ENCODE peak calls at places on chromosomes 6 and 20, in five cellular contexts. B, Y, G, J and Z are unnamed samples.
A peak's percentile ranks its signal among the peaks of the same experiment; 100 is the strongest.

GRCh38 chr20:61354501-61354900 is 102.4 kb downstream of the CDH4 start:
- DNase-seq in Y (no peak), B (no peak), J (no peak), G (no peak), Z (no peak)

GRCh38 chr6:47414517-47415167 is 62.9 kb upstream of the CD2AP start:
- DNase-seq in J (peak; percentile 66), B (peak; percentile 32), Y (peak; percentile 53), G (no peak), Z (no peak)

GRCh38 chr6:71012871-71013456 is 56.1 kb upstream of the B3GAT2 start:
- DNase-seq in Y (peak; percentile 26), J (peak; percentile 57), B (peak; percentile 66), G (no peak), Z (peak; percentile 15)

GRCh38 chr6:45613678-45614077 is 235.9 kb upstream of the SUPT3H start:
- DNase-seq in G (no peak), J (peak; percentile 97), Y (peak; percentile 41), B (no peak), Z (no peak)

GRCh38 chr6:8888468-8888867 is 453.1 kb upstream of the SLC35B3 start:
- DNase-seq in Y (no peak), B (no peak), G (no peak), J (no peak), Z (no peak)

GRCh38 chr20:37363221-37364012 is 17.5 kb downstream of the SRC start:
- DNase-seq in G (no peak), B (no peak), J (no peak), Y (no peak), Z (no peak)

GRCh38 chr6:20933057-20933792 is 399.0 kb downstream of the CDKAL1 start:
- DNase-seq in J (no peak), Y (no peak), B (no peak), G (no peak), Z (no peak)

GRCh38 chr6:166615059-166615770 is 11.8 kb downstream of the RPS6KA2 start:
- DNase-seq in Y (no peak), B (no peak), J (peak; percentile 48), G (no peak), Z (no peak)

GRCh38 chr6:92688328-92688727 is 731.0 kb downstream of the EPHA7 start:
- DNase-seq in Y (no peak), G (no peak), B (no peak), J (peak; percentile 27), Z (no peak)

GRCh38 chr6:7684843-7685242 is 41.1 kb upstream of the BMP6 start:
- DNase-seq in J (no peak), G (no peak), Y (no peak), B (no peak), Z (no peak)

GRCh38 chr6:8392569-8392968 is 42.8 kb downstream of the SLC35B3 start:
- DNase-seq in G (no peak), Y (no peak), B (no peak), J (no peak), Z (no peak)

GRCh38 chr6:79672631-79673065 is 41.5 kb downstream of the SH3BGRL2 start:
- DNase-seq in G (no peak), Y (no peak), B (no peak), J (peak; percentile 45), Z (no peak)

GRCh38 chr20:19964289-19965263 is 52.6 kb upstream of the NAA20 start:
- DNase-seq in G (no peak), Y (peak; percentile 74), J (peak; percentile 99), B (no peak), Z (no peak)

GRCh38 chr20:62227977-62228958 is 8.2 kb upstream of the HRH3 start:
- DNase-seq in Y (no peak), J (no peak), B (no peak), G (no peak), Z (no peak)

GRCh38 chr6:157925771-157926170 is 55.9 kb upstream of the SYNJ2 start:
- DNase-seq in J (no peak), Y (no peak), G (no peak), B (no peak), Z (no peak)
- TF ChIP-seq CTCF in J (no peak), Y (no peak), G (no peak), B (no peak), Z (no peak)

GRCh38 chr6:98769546-98769945 is 64.8 kb upstream of the POU3F2 start:
- DNase-seq in J (no peak), Y (no peak), G (no peak), B (peak; percentile 5), Z (peak; percentile 44)

GRCh38 chr6:98777762-98778161 is 56.6 kb upstream of the POU3F2 start:
- DNase-seq in B (no peak), G (no peak), Y (no peak), J (no peak), Z (peak; percentile 4)

GRCh38 chr6:98779618-98780017 is 54.8 kb upstream of the POU3F2 start:
- DNase-seq in Y (no peak), J (no peak), G (no peak), B (no peak), Z (no peak)

DNA sequence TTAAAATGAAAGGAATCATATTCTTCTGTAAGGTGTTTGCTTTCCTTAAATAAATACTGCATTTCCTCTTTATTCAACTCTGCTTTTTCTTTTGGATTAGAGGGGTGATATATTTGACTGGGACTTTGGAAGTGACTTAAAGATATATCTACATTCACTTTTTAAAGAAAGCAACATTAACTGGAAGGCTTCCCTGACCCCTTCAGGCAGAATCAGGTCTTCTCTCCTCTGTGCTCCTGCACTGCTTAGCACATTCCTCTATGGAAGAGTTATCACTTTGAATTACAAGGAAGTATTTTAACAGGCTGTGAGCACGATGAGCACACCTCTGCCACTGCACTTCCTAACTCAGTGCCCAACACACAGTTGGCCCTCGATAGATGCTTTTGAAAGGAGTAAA is 59.2 kb upstream of the POU3F2 start:
- DNase-seq in J (no peak), G (no peak), B (no peak), Y (no peak), Z (no peak)
- TF ChIP-seq CTCF in J (no peak), G (peak; percentile 8), B (no peak), Y (no peak), Z (no peak)

DNA sequence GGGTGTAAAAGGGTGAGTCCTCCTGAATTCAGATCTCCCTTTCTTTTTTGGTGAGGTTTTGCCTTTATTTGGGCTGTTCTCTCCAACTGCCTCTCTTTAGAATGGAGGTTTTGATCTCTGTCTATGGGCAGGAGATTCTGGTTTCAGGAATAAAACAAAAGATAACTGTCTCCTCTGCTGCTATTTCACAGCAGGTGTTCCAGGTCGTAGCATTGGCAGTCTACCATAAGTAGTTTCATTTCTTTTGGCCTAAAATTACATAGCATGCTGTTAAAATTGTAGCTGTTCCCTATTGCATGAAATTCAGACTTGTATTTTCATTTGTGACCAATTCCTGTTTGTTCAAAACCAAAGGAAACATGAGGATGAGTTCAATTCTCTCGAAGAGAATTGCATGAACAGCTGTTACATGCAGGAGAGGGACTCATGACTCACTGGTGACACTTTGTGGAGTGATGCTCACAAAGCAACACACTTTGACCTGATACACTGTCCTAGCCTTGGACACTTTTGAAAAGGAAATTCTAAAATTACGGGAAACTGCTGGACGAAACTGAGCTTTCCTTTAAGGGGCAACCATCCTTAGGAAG is 76.8 kb upstream of the SIRPG start:
- DNase-seq in G (no peak), Y (peak; percentile 34), B (no peak), J (no peak), Z (peak; percentile 41)
- TF ChIP-seq CTCF in G (no peak), Y (peak; percentile 33), B (no peak), J (no peak), Z (peak; percentile 45)

GRCh38 chr6:131782764-131783163 is 25.1 kb upstream of the ENPP1 start:
- DNase-seq in G (no peak), J (no peak), B (no peak), Y (no peak), Z (no peak)
- TF ChIP-seq CTCF in G (no peak), J (peak; percentile 12), B (no peak), Y (no peak), Z (no peak)